ENCODE peak calls at places on chromosome 18, in six cellular contexts. Y, W, O, H, U and Z are unnamed samples.

GRCh38 chr18:74013955-74014354 is 133.7 kb downstream of the FBXO15 start:
- DNase-seq in Y (peak; percentile 57), W (no peak), O (no peak), H (peak; percentile 43), U (peak; percentile 61), Z (no peak)

GRCh38 chr18:9708057-9708881 is at the start of gene RAB31:
- DNase-seq in Y (peak; percentile 72), W (peak; percentile 43), O (no peak), H (peak; percentile 78), U (peak; percentile 85), Z (peak; percentile 62)

GRCh38 chr18:79552140-79552631 is 127.4 kb upstream of the CTDP1 start:
- DNase-seq in Y (no peak), W (no peak), O (no peak), H (no peak), U (no peak), Z (no peak)

GRCh38 chr18:79556829-79557585 is 122.6 kb upstream of the CTDP1 start:
- DNase-seq in Y (no peak), W (no peak), O (no peak), H (no peak), U (no peak), Z (peak; percentile 34)

GRCh38 chr18:77161954-77162353 is 29.4 kb upstream of the MBP start:
- DNase-seq in Y (no peak), W (no peak), O (no peak), H (no peak), U (no peak), Z (no peak)

GRCh38 chr18:8994603-8995002 is 107.9 kb upstream of the NDUFV2 start:
- DNase-seq in Y (no peak), W (no peak), O (no peak), H (no peak), U (no peak), Z (no peak)

GRCh38 chr18:9619990-9620389 is 5.6 kb upstream of the PPP4R1 start:
- DNase-seq in Y (peak; percentile 36), W (no peak), O (no peak), H (peak; percentile 49), U (peak; percentile 66), Z (no peak)

GRCh38 chr18:25061345-25061744 is 290.6 kb downstream of the ZNF521 start:
- DNase-seq in Y (no peak), W (no peak), O (no peak), H (no peak), U (no peak), Z (no peak)

GRCh38 chr18:24112874-24113615 is 25.8 kb upstream of the CABYR start:
- DNase-seq in Y (peak; percentile 69), W (no peak), O (no peak), H (no peak), U (peak; percentile 40), Z (no peak)

GRCh38 chr18:13539050-13539449 is 187.3 kb downstream of the FAM210A start:
- DNase-seq in Y (no peak), W (no peak), O (no peak), H (no peak), U (no peak), Z (no peak)

GRCh38 chr18:61388010-61388409 is 54.8 kb downstream of the CDH20 start:
- DNase-seq in Y (peak; percentile 12), W (no peak), O (no peak), H (no peak), U (no peak), Z (no peak)

GRCh38 chr18:51659781-51660180 is 462.3 kb upstream of the MEX3C start:
- DNase-seq in Y (no peak), W (no peak), O (no peak), H (no peak), U (no peak), Z (no peak)

GRCh38 chr18:40109251-40110049 is 1845.6 kb upstream of the PIK3C3 start:
- DNase-seq in Y (no peak), W (no peak), O (no peak), H (no peak), U (peak; percentile 39), Z (no peak)

GRCh38 chr18:30970201-30970816 is 72.2 kb downstream of the DSC3 start:
- DNase-seq in Y (peak; percentile 2), W (no peak), O (no peak), H (peak; percentile 12), U (peak; percentile 26), Z (no peak)

GRCh38 chr18:24404591-24404990 is 7.0 kb upstream of the OSBPL1A start:
- DNase-seq in Y (no peak), W (no peak), O (no peak), H (no peak), U (no peak), Z (no peak)

GRCh38 chr18:30358545-30358944 is 684.0 kb downstream of the DSC3 start:
- DNase-seq in Y (no peak), W (no peak), O (no peak), H (no peak), U (peak; percentile 60), Z (no peak)

GRCh38 chr18:76126327-76126726 is 368.7 kb downstream of the ZNF516 start:
- DNase-seq in Y (no peak), W (peak; percentile 8), O (peak; percentile 17), H (no peak), U (no peak), Z (peak; percentile 60)

GRCh38 chr18:70046796-70047195 is 99.1 kb upstream of the CD226 start:
- DNase-seq in Y (no peak), W (no peak), O (no peak), H (no peak), U (no peak), Z (no peak)

GRCh38 chr18:13726972-13727331 is 479 bp downstream of the RNMT start:
- DNase-seq in Y (peak; percentile 56), W (no peak), O (no peak), H (peak; percentile 79), U (peak; percentile 83), Z (peak; percentile 51)

GRCh38 chr18:2108581-2108980 is 462.7 kb downstream of the METTL4 start:
- DNase-seq in Y (no peak), W (no peak), O (no peak), H (no peak), U (no peak), Z (no peak)

GRCh38 chr18:62588217-62588616 is 65.4 kb downstream of the ZCCHC2 start:
- DNase-seq in Y (no peak), W (no peak), O (no peak), H (no peak), U (no peak), Z (no peak)

GRCh38 chr18:10543277-10543676 is 17.4 kb downstream of the NAPG start:
- DNase-seq in Y (peak; percentile 56), W (no peak), O (no peak), H (no peak), U (peak; percentile 38), Z (no peak)

GRCh38 chr18:79659733-79660132 is 19.9 kb upstream of the CTDP1 start:
- DNase-seq in Y (no peak), W (no peak), O (no peak), H (no peak), U (no peak), Z (no peak)

GRCh38 chr18:72409923-72410322 is 134.2 kb downstream of the CBLN2 start:
- DNase-seq in Y (no peak), W (no peak), O (no peak), H (no peak), U (no peak), Z (no peak)

GRCh38 chr18:9814431-9814830 is 71.3 kb upstream of the TXNDC2 start:
- DNase-seq in Y (peak; percentile 95), W (no peak), O (no peak), H (no peak), U (peak; percentile 87), Z (no peak)

GRCh38 chr18:35131387-35132283 is 90.4 kb downstream of the MAPRE2 start:
- DNase-seq in Y (peak; percentile 24), W (no peak), O (no peak), H (no peak), U (no peak), Z (no peak)

GRCh38 chr18:74836296-74837139 is 238.8 kb downstream of the ZNF407 start:
- DNase-seq in Y (peak; percentile 72), W (no peak), O (no peak), H (no peak), U (peak; percentile 18), Z (no peak)

GRCh38 chr18:43034683-43035500 is 80.6 kb downstream of the RIT2 start:
- DNase-seq in Y (no peak), W (no peak), O (peak; percentile 63), H (peak; percentile 61), U (no peak), Z (peak; percentile 80)

GRCh38 chr18:45245036-45245638 is 370.1 kb upstream of the SLC14A2 start:
- DNase-seq in Y (no peak), W (no peak), O (no peak), H (peak; percentile 68), U (no peak), Z (no peak)

GRCh38 chr18:48724939-48725338 is 186.1 kb downstream of the CTIF start:
- DNase-seq in Y (no peak), W (no peak), O (no peak), H (no peak), U (no peak), Z (no peak)
- H4K91ac ChIP-seq in Y (no peak overlapping the region), W (no peak overlapping the region), O (no peak overlapping the region), H (no peak overlapping the region), U (peak overlapping the region; percentile 43), Z (no peak overlapping the region)

GRCh38 chr18:41585512-41585911 is 369.5 kb upstream of the PIK3C3 start:
- DNase-seq in Y (no peak), W (no peak), O (no peak), H (no peak), U (no peak), Z (no peak)
- H4K91ac ChIP-seq in Y (no peak overlapping the region), W (no peak overlapping the region), O (no peak overlapping the region), H (no peak overlapping the region), U (no peak overlapping the region), Z (no peak overlapping the region)

GRCh38 chr18:56615738-56616520 is 22.5 kb downstream of the TXNL1 start:
- DNase-seq in Y (no peak), W (no peak), O (no peak), H (no peak), U (no peak), Z (no peak)
- H4K91ac ChIP-seq in Y (no peak overlapping the region), W (no peak overlapping the region), O (no peak overlapping the region), H (no peak overlapping the region), U (no peak overlapping the region), Z (no peak overlapping the region)

GRCh38 chr18:47724186-47724975 is 206.1 kb downstream of the SMAD2 start:
- DNase-seq in Y (no peak), W (no peak), O (no peak), H (no peak), U (no peak), Z (no peak)

GRCh38 chr18:47721876-47722275 is 208.6 kb downstream of the SMAD2 start:
- DNase-seq in Y (no peak), W (no peak), O (no peak), H (no peak), U (no peak), Z (no peak)

GRCh38 chr18:47720741-47721140 is 209.7 kb downstream of the SMAD2 start:
- DNase-seq in Y (no peak), W (no peak), O (no peak), H (no peak), U (no peak), Z (no peak)

GRCh38 chr18:47729356-47729755 is 201.1 kb downstream of the SMAD2 start:
- DNase-seq in Y (no peak), W (no peak), O (no peak), H (no peak), U (no peak), Z (no peak)

DNA sequence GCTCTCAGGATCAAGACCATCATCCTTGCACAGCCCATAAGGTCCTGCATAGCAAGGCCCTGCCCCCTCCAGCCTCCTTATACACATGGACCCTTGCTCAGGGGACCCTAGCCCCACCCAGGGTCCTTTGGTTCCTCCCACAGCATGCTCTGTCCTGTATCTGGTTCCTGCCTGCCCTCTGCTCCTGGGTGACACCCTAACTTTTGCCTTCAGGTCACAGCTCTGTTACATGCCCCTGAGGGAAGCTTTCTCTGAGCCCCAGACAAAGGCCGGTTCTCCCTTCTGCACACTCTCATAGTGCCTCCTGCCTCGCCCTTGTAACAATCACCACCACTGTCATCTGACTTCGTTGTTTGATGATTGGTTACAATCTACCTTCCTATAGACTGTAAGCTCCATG is 204.8 kb downstream of the SMAD2 start:
- DNase-seq in Y (no peak), W (no peak), O (no peak), H (no peak), U (no peak), Z (no peak)
- H4K91ac ChIP-seq in Y (no peak overlapping the region), W (no peak overlapping the region), O (no peak overlapping the region), H (no peak overlapping the region), U (no peak overlapping the region), Z (no peak overlapping the region)